ENCODE peak calls at places on chromosomes 5 and 9, in eight cellular contexts. One of them, this sample, is unnamed. For H3K27me3, the result is how much of the 10 kb centered on the place peaks cover.

GRCh38 chr5:139404484-139404840 is 573 bp upstream of the SPATA24 start:
- DNase-seq in brain microvascular endothelial cell: no peak
- DNase-seq in CD8-positive, alpha-beta T cell: no peak
- DNase-seq in AG04450: no peak
- DNase-seq in uterus: no peak
- DNase-seq in BE2C: no peak
- DNase-seq in left ventricle myocardium inferior: no peak
- DNase-seq in spleen: no peak
- DNase-seq in this sample: no peak

GRCh38 chr5:56344594-56344993 is 111.5 kb upstream of the ANKRD55 start:
- DNase-seq in brain microvascular endothelial cell: no peak
- DNase-seq in CD8-positive, alpha-beta T cell: no peak
- DNase-seq in AG04450: no peak
- DNase-seq in uterus: no peak
- DNase-seq in BE2C: no peak
- DNase-seq in left ventricle myocardium inferior: no peak
- DNase-seq in spleen: no peak
- DNase-seq in this sample: no peak

GRCh38 chr5:91079037-91079436 is 304.1 kb downstream of the ARRDC3 start:
- DNase-seq in brain microvascular endothelial cell: no peak
- DNase-seq in CD8-positive, alpha-beta T cell: no peak
- DNase-seq in AG04450: no peak
- DNase-seq in uterus: no peak
- DNase-seq in BE2C: no peak
- DNase-seq in left ventricle myocardium inferior: no peak
- DNase-seq in spleen: no peak
- DNase-seq in this sample: no peak

GRCh38 chr9:70262948-70263347 is 4.2 kb downstream of the SMC5 start:
- DNase-seq in brain microvascular endothelial cell: no peak
- DNase-seq in CD8-positive, alpha-beta T cell: no peak
- DNase-seq in AG04450: no peak
- DNase-seq in uterus: no peak
- DNase-seq in BE2C: no peak
- DNase-seq in left ventricle myocardium inferior: no peak
- DNase-seq in spleen: no peak
- DNase-seq in this sample: no peak

GRCh38 chr5:36763454-36763853 is 113.1 kb upstream of the NIPBL start:
- DNase-seq in brain microvascular endothelial cell: no peak
- DNase-seq in CD8-positive, alpha-beta T cell: no peak
- DNase-seq in AG04450: no peak
- DNase-seq in uterus: no peak
- DNase-seq in BE2C: no peak
- DNase-seq in left ventricle myocardium inferior: no peak
- DNase-seq in spleen: no peak
- DNase-seq in this sample: no peak

GRCh38 chr9:87609002-87609401 is 111.3 kb downstream of the DAPK1 start:
- DNase-seq in brain microvascular endothelial cell: no peak
- DNase-seq in CD8-positive, alpha-beta T cell: no peak
- DNase-seq in AG04450: no peak
- DNase-seq in uterus: no peak
- DNase-seq in BE2C: no peak
- DNase-seq in left ventricle myocardium inferior: no peak
- DNase-seq in spleen: no peak
- DNase-seq in this sample: no peak

GRCh38 chr5:157554180-157555030 is 21.2 kb downstream of the ADAM19 start:
- DNase-seq in brain microvascular endothelial cell: no peak
- DNase-seq in CD8-positive, alpha-beta T cell: no peak
- DNase-seq in AG04450: no peak
- DNase-seq in uterus: no peak
- DNase-seq in BE2C: no peak
- DNase-seq in left ventricle myocardium inferior: no peak
- DNase-seq in spleen: no peak
- DNase-seq in this sample: no peak

GRCh38 chr5:36041537-36041845 is 25.2 kb downstream of the UGT3A2 start:
- DNase-seq in brain microvascular endothelial cell: no peak
- DNase-seq in CD8-positive, alpha-beta T cell: no peak
- DNase-seq in AG04450: no peak
- DNase-seq in uterus: no peak
- DNase-seq in BE2C: no peak
- DNase-seq in left ventricle myocardium inferior: no peak
- DNase-seq in spleen: no peak
- DNase-seq in this sample: no peak

GRCh38 chr9:1939926-1940368 is 75.2 kb upstream of the SMARCA2 start:
- DNase-seq in brain microvascular endothelial cell: no peak
- DNase-seq in CD8-positive, alpha-beta T cell: no peak
- DNase-seq in AG04450: no peak
- DNase-seq in uterus: no peak
- DNase-seq in BE2C: no peak
- DNase-seq in left ventricle myocardium inferior: no peak
- DNase-seq in spleen: no peak
- DNase-seq in this sample: peak

GRCh38 chr9:7869340-7869739 is 69.8 kb upstream of the DMAC1 start:
- DNase-seq in brain microvascular endothelial cell: no peak
- DNase-seq in CD8-positive, alpha-beta T cell: no peak
- DNase-seq in AG04450: no peak
- DNase-seq in uterus: no peak
- DNase-seq in BE2C: no peak
- DNase-seq in left ventricle myocardium inferior: no peak
- DNase-seq in spleen: no peak
- DNase-seq in this sample: no peak

GRCh38 chr5:75666801-75667200 is 50.4 kb downstream of the POC5 start:
- DNase-seq in brain microvascular endothelial cell: no peak
- DNase-seq in CD8-positive, alpha-beta T cell: no peak
- DNase-seq in AG04450: no peak
- DNase-seq in uterus: no peak
- DNase-seq in BE2C: peak
- DNase-seq in left ventricle myocardium inferior: no peak
- DNase-seq in spleen: no peak
- DNase-seq in this sample: no peak

GRCh38 chr5:161058751-161059150 is 206.7 kb upstream of the ATP10B start:
- DNase-seq in brain microvascular endothelial cell: no peak
- DNase-seq in CD8-positive, alpha-beta T cell: no peak
- DNase-seq in AG04450: no peak
- DNase-seq in uterus: no peak
- DNase-seq in BE2C: no peak
- DNase-seq in left ventricle myocardium inferior: no peak
- DNase-seq in spleen: no peak
- DNase-seq in this sample: no peak

GRCh38 chr5:138870611-138871010 is 4.5 kb downstream of the LRRTM2 start:
- DNase-seq in brain microvascular endothelial cell: no peak
- DNase-seq in CD8-positive, alpha-beta T cell: no peak
- DNase-seq in AG04450: no peak
- DNase-seq in uterus: no peak
- DNase-seq in BE2C: no peak
- DNase-seq in left ventricle myocardium inferior: no peak
- DNase-seq in spleen: no peak
- DNase-seq in this sample: no peak

GRCh38 chr5:95861221-95861857 is 38.8 kb upstream of the GLRX start:
- DNase-seq in brain microvascular endothelial cell: peak
- DNase-seq in CD8-positive, alpha-beta T cell: no peak
- DNase-seq in AG04450: peak
- DNase-seq in uterus: peak
- DNase-seq in BE2C: no peak
- DNase-seq in left ventricle myocardium inferior: peak
- DNase-seq in spleen: no peak
- DNase-seq in this sample: no peak

GRCh38 chr5:20536339-20536738 is 548.3 kb upstream of the CDH18 start:
- DNase-seq in brain microvascular endothelial cell: no peak
- DNase-seq in CD8-positive, alpha-beta T cell: no peak
- DNase-seq in AG04450: no peak
- DNase-seq in uterus: no peak
- DNase-seq in BE2C: no peak
- DNase-seq in left ventricle myocardium inferior: no peak
- DNase-seq in spleen: no peak
- DNase-seq in this sample: no peak

GRCh38 chr9:120561699-120562098 is 18.3 kb downstream of the CDK5RAP2 start:
- DNase-seq in brain microvascular endothelial cell: no peak
- DNase-seq in CD8-positive, alpha-beta T cell: no peak
- DNase-seq in AG04450: no peak
- DNase-seq in uterus: no peak
- DNase-seq in BE2C: no peak
- DNase-seq in left ventricle myocardium inferior: no peak
- DNase-seq in spleen: no peak
- DNase-seq in this sample: no peak

GRCh38 chr5:55218966-55219365 is 8.1 kb downstream of the MCIDAS start:
- DNase-seq in brain microvascular endothelial cell: no peak
- DNase-seq in CD8-positive, alpha-beta T cell: no peak
- DNase-seq in AG04450: no peak
- DNase-seq in uterus: no peak
- DNase-seq in BE2C: no peak
- DNase-seq in left ventricle myocardium inferior: no peak
- DNase-seq in spleen: no peak
- DNase-seq in this sample: no peak

GRCh38 chr5:108003178-108003577 is 332.4 kb upstream of the EFNA5 start:
- DNase-seq in brain microvascular endothelial cell: peak
- DNase-seq in CD8-positive, alpha-beta T cell: no peak
- DNase-seq in AG04450: peak
- DNase-seq in uterus: no peak
- DNase-seq in BE2C: no peak
- DNase-seq in left ventricle myocardium inferior: no peak
- DNase-seq in spleen: no peak
- DNase-seq in this sample: peak

GRCh38 chr5:30802961-30803705 is 390.4 kb upstream of the CDH6 start:
- DNase-seq in brain microvascular endothelial cell: peak
- DNase-seq in CD8-positive, alpha-beta T cell: no peak
- DNase-seq in AG04450: no peak
- DNase-seq in uterus: no peak
- DNase-seq in BE2C: no peak
- DNase-seq in left ventricle myocardium inferior: no peak
- DNase-seq in spleen: no peak
- DNase-seq in this sample: no peak

GRCh38 chr9:115305543-115305942 is 187.6 kb upstream of the TNC start:
- DNase-seq in brain microvascular endothelial cell: no peak
- DNase-seq in CD8-positive, alpha-beta T cell: no peak
- DNase-seq in AG04450: no peak
- DNase-seq in uterus: no peak
- DNase-seq in BE2C: no peak
- DNase-seq in left ventricle myocardium inferior: no peak
- DNase-seq in spleen: no peak
- DNase-seq in this sample: no peak

GRCh38 chr9:109780453-109781033 is 545 bp downstream of the PALM2AKAP2 start:
- DNase-seq in brain microvascular endothelial cell: no peak
- DNase-seq in CD8-positive, alpha-beta T cell: no peak
- DNase-seq in AG04450: no peak
- DNase-seq in uterus: no peak
- DNase-seq in BE2C: no peak
- DNase-seq in left ventricle myocardium inferior: no peak
- DNase-seq in spleen: no peak
- DNase-seq in this sample: no peak

GRCh38 chr5:17020586-17021362 is 84.7 kb upstream of the MYO10 start:
- DNase-seq in brain microvascular endothelial cell: no peak
- DNase-seq in CD8-positive, alpha-beta T cell: no peak
- DNase-seq in AG04450: no peak
- DNase-seq in uterus: no peak
- DNase-seq in BE2C: no peak
- DNase-seq in left ventricle myocardium inferior: no peak
- DNase-seq in spleen: no peak
- DNase-seq in this sample: no peak

GRCh38 chr9:32906213-32906612 is 95.2 kb downstream of the APTX start:
- DNase-seq in brain microvascular endothelial cell: no peak
- DNase-seq in CD8-positive, alpha-beta T cell: no peak
- DNase-seq in AG04450: no peak
- DNase-seq in uterus: no peak
- DNase-seq in BE2C: no peak
- DNase-seq in left ventricle myocardium inferior: no peak
- DNase-seq in spleen: no peak
- DNase-seq in this sample: peak

GRCh38 chr9:75390951-75391350 is 302.6 kb downstream of the OSTF1 start:
- DNase-seq in brain microvascular endothelial cell: no peak
- DNase-seq in CD8-positive, alpha-beta T cell: no peak
- DNase-seq in AG04450: no peak
- DNase-seq in uterus: no peak
- DNase-seq in BE2C: no peak
- DNase-seq in left ventricle myocardium inferior: no peak
- DNase-seq in spleen: no peak
- DNase-seq in this sample: no peak
- H3K27me3 ChIP-seq in brain microvascular endothelial cell: under half
- H3K27me3 ChIP-seq in CD8-positive, alpha-beta T cell: under half
- H3K27me3 ChIP-seq in AG04450: under half
- H3K27me3 ChIP-seq in uterus: under half
- H3K27me3 ChIP-seq in BE2C: under half
- H3K27me3 ChIP-seq in left ventricle myocardium inferior: under half
- H3K27me3 ChIP-seq in spleen: under half
- H3K27me3 ChIP-seq in this sample: under half

DNA sequence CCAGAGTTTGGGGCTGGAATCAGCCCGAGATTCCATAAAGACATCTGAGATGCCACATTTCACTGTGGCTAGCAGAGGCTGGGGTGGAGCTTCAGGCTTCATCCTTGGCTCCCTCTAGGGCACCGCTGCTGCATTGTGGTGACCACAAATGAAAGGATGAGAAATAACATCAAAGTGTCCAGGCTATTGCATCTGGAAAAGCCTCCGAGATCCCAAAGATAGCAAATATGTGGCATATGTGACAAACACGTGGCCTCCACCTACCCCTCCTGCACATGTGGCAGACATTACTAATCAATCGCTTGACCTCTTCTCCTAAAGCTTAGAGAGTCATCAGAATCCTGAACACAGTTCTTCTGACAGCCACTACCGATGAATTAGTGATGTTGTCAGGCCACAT is 4.5 kb downstream of the SPARC start:
- DNase-seq in brain microvascular endothelial cell: no peak
- DNase-seq in CD8-positive, alpha-beta T cell: no peak
- DNase-seq in AG04450: no peak
- DNase-seq in uterus: no peak
- DNase-seq in BE2C: no peak
- DNase-seq in left ventricle myocardium inferior: no peak
- DNase-seq in spleen: no peak
- DNase-seq in this sample: no peak
- H3K4me3 ChIP-seq in brain microvascular endothelial cell: no peak
- H3K4me3 ChIP-seq in CD8-positive, alpha-beta T cell: no peak
- H3K4me3 ChIP-seq in AG04450: peak
- H3K4me3 ChIP-seq in uterus: peak
- H3K4me3 ChIP-seq in BE2C: no peak
- H3K4me3 ChIP-seq in left ventricle myocardium inferior: peak
- H3K4me3 ChIP-seq in spleen: no peak
- H3K4me3 ChIP-seq in this sample: no peak

DNA sequence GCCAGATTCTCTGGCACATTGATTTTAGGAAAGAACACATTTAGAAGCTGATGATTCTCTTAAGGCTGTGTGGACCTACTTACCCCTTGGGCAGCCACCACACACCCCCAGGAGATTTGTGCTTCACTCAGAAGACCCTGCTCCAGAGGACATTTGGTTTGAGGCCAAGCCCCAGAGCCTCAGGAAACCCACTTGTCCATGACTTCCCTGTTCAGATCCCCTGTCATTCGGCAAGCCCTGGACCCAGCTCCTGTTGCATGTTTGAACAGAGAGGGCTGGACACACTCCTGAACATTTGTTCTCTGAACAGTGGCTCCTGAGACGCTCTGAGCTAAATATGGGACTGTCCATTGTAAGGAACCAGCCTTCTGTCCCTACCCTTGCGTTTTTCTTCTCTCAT is 82.1 kb downstream of the AMBP start:
- DNase-seq in brain microvascular endothelial cell: no peak
- DNase-seq in CD8-positive, alpha-beta T cell: no peak
- DNase-seq in AG04450: no peak
- DNase-seq in uterus: no peak
- DNase-seq in BE2C: peak
- DNase-seq in left ventricle myocardium inferior: no peak
- DNase-seq in spleen: peak
- DNase-seq in this sample: no peak
- H3K27me3 ChIP-seq in brain microvascular endothelial cell: under half
- H3K27me3 ChIP-seq in CD8-positive, alpha-beta T cell: under half
- H3K27me3 ChIP-seq in AG04450: under half
- H3K27me3 ChIP-seq in uterus: under half
- H3K27me3 ChIP-seq in BE2C: under half
- H3K27me3 ChIP-seq in left ventricle myocardium inferior: under half
- H3K27me3 ChIP-seq in spleen: under half
- H3K27me3 ChIP-seq in this sample: under half

GRCh38 chr5:150846651-150847333 is 471 bp downstream of the IRGM start:
- DNase-seq in brain microvascular endothelial cell: peak
- DNase-seq in CD8-positive, alpha-beta T cell: peak
- DNase-seq in AG04450: peak
- DNase-seq in uterus: peak
- DNase-seq in BE2C: peak
- DNase-seq in left ventricle myocardium inferior: no peak
- DNase-seq in spleen: peak
- DNase-seq in this sample: peak
- H3K4me3 ChIP-seq in brain microvascular endothelial cell: no peak
- H3K4me3 ChIP-seq in CD8-positive, alpha-beta T cell: peak
- H3K4me3 ChIP-seq in AG04450: no peak
- H3K4me3 ChIP-seq in uterus: no peak
- H3K4me3 ChIP-seq in BE2C: no peak
- H3K4me3 ChIP-seq in left ventricle myocardium inferior: no peak
- H3K4me3 ChIP-seq in spleen: no peak
- H3K4me3 ChIP-seq in this sample: no peak

This sample was measured in GM06990.